ENCODE peak calls at places on chromosomes 11 and 22, in seven cellular contexts. U is A549, I is H1, H is hepatocyte, T is nucleus accumbens, Y is NCI-H460, M is fibroblast of the conjunctiva. Q is an unnamed sample.

GRCh38 chr22:19482297-19482696 is 2.6 kb downstream of the CDC45 start:
- DNase-seq in T (no peak), M (no peak), I (no peak), U (no peak), Y (no peak), H (no peak), Q (no peak)

GRCh38 chr22:40310081-40310770 is 36.1 kb upstream of the ADSL start:
- DNase-seq in U (no peak), H (peak), M (peak), Y (no peak), T (no peak), I (no peak), Q (peak)

GRCh38 chr11:128694618-128695481 is 978 bp downstream of the FLI1 start:
- DNase-seq in T (no peak), H (no peak), U (no peak), M (no peak), I (peak), Y (no peak), Q (no peak)

GRCh38 chr11:70383664-70384395 is 14.5 kb upstream of the CTTN start:
- DNase-seq in U (no peak), H (no peak), M (no peak), I (no peak), T (no peak), Y (no peak), Q (no peak)

GRCh38 chr22:23696326-23696851 is 5.6 kb downstream of the RGL4 start:
- DNase-seq in U (no peak), I (no peak), M (no peak), H (no peak), T (no peak), Y (no peak), Q (no peak)

GRCh38 chr11:97158256-97158655 is 768.4 kb downstream of the JRKL start:
- DNase-seq in T (no peak), Y (no peak), U (no peak), I (no peak), H (no peak), M (no peak), Q (no peak)

GRCh38 chr11:74849525-74850391 is 99.1 kb downstream of the XRRA1 start:
- DNase-seq in Y (no peak), T (no peak), M (peak), U (no peak), I (peak), H (no peak), Q (peak)

GRCh38 chr22:44256085-44256484 is 56.7 kb downstream of the SHISAL1 start:
- DNase-seq in T (no peak), U (no peak), I (peak), H (no peak), Y (no peak), M (no peak), Q (peak)

GRCh38 chr11:15913261-15913660 is 443.1 kb downstream of the SOX6 start:
- DNase-seq in H (no peak), T (no peak), Y (no peak), M (no peak), U (no peak), I (no peak), Q (no peak)

GRCh38 chr11:95923441-95923729 is 522 bp downstream of the MTMR2 start:
- DNase-seq in H (peak), I (no peak), U (no peak), Y (no peak), M (no peak), T (no peak), Q (no peak)

GRCh38 chr11:60127311-60127811 is 38.9 kb downstream of the MS4A2 start:
- DNase-seq in Y (no peak), T (no peak), I (no peak), H (no peak), M (no peak), U (no peak), Q (no peak)

GRCh38 chr11:10415817-10416392 is 39.2 kb upstream of the AMPD3 start:
- DNase-seq in U (no peak), I (no peak), H (no peak), M (no peak), T (no peak), Y (no peak), Q (no peak)

GRCh38 chr11:121936781-121937447 is 179.1 kb downstream of the BLID start:
- DNase-seq in U (no peak), Y (no peak), H (no peak), M (no peak), I (no peak), T (no peak), Q (no peak)

GRCh38 chr11:67439321-67440228 is 2.1 kb upstream of the PTPRCAP start:
- DNase-seq in M (no peak), Y (no peak), H (no peak), I (no peak), T (no peak), U (peak), Q (no peak)

GRCh38 chr11:38593649-38594048 is 1995.6 kb upstream of the RAG2 start:
- DNase-seq in U (no peak), I (no peak), M (no peak), H (no peak), T (no peak), Y (no peak), Q (no peak)

GRCh38 chr11:72405009-72405408 is 29.3 kb downstream of the CLPB start:
- DNase-seq in I (no peak), H (no peak), U (no peak), T (no peak), M (no peak), Y (no peak), Q (peak)

GRCh38 chr11:32884770-32885384 is 7.7 kb upstream of the QSER1 start:
- DNase-seq in H (peak), I (no peak), T (no peak), Y (no peak), U (no peak), M (no peak), Q (no peak)

GRCh38 chr22:36252754-36253522 is at the start of gene APOL1:
- DNase-seq in H (peak), T (no peak), U (no peak), Y (peak), M (no peak), I (no peak), Q (peak)

GRCh38 chr11:17314232-17314547 is 37.4 kb upstream of the NCR3LG1 start:
- DNase-seq in T (no peak), U (no peak), Y (no peak), M (peak), I (no peak), H (peak), Q (no peak)

GRCh38 chr22:37425800-37426531 is 1.3 kb downstream of the ELFN2 start:
- DNase-seq in Y (no peak), T (no peak), H (peak), U (no peak), I (peak), M (no peak), Q (no peak)

GRCh38 chr11:86639172-86639571 is 33.2 kb downstream of the ME3 start:
- DNase-seq in Y (no peak), I (no peak), M (no peak), U (no peak), H (no peak), T (no peak), Q (no peak)

GRCh38 chr11:13984616-13985474 is 22.3 kb downstream of the SPON1 start:
- DNase-seq in I (no peak), M (peak), T (no peak), H (peak), Y (no peak), U (no peak), Q (peak)

GRCh38 chr11:69095300-69095699 is 46.6 kb downstream of the TPCN2 start:
- DNase-seq in Y (no peak), T (no peak), H (no peak), U (no peak), M (no peak), I (no peak), Q (no peak)

GRCh38 chr22:44280665-44281188 is 32.0 kb downstream of the SHISAL1 start:
- DNase-seq in M (no peak), Y (no peak), I (no peak), T (no peak), H (no peak), U (no peak), Q (no peak)

GRCh38 chr11:107751082-107751481 is 39.2 kb upstream of the SLN start:
- DNase-seq in U (no peak), I (no peak), M (no peak), H (no peak), Y (no peak), T (no peak), Q (no peak)

GRCh38 chr22:42692239-42693054 is 28.2 kb downstream of the A4GALT start:
- DNase-seq in I (no peak), M (no peak), Y (no peak), U (no peak), T (no peak), H (no peak), Q (no peak)

GRCh38 chr22:17638182-17638431 is 450 bp upstream of the BCL2L13 start:
- DNase-seq in H (no peak), T (no peak), U (peak), Y (no peak), M (no peak), I (no peak), Q (no peak)

GRCh38 chr11:66548774-66549630 is 2.3 kb downstream of the ACTN3 start:
- DNase-seq in H (no peak), T (no peak), Y (no peak), I (no peak), M (no peak), U (no peak), Q (peak)

GRCh38 chr11:15918674-15919073 is 437.7 kb downstream of the SOX6 start:
- DNase-seq in T (no peak), U (no peak), M (no peak), H (no peak), Y (no peak), I (no peak), Q (peak)